ENCODE peak calls at places on chromosomes 12 and 14, in seven cellular contexts. F, C, K, Y, J, S and I are unnamed samples.

GRCh38 chr12:90099288-90099687 is 390.6 kb upstream of the ATP2B1 start:
- DNase-seq in F (no peak), C (no peak), K (no peak), Y (no peak), J (no peak), S (no peak), I (peak; percentile 22)

GRCh38 chr12:100668939-100669536 is 95.6 kb downstream of the GAS2L3 start:
- DNase-seq in F (peak; percentile 92), C (peak; percentile 57), K (peak; percentile 82), Y (peak; percentile 29), J (peak; percentile 77), S (peak; percentile 25), I (peak; percentile 66)

GRCh38 chr14:52025310-52025709 is 36.0 kb downstream of the RTRAF start:
- DNase-seq in F (no peak), C (no peak), K (no peak), Y (peak; percentile 81), J (no peak), S (no peak), I (peak; percentile 22)

GRCh38 chr14:72243894-72244293 is 311.7 kb downstream of the RGS6 start:
- DNase-seq in F (no peak), C (no peak), K (no peak), Y (no peak), J (no peak), S (no peak), I (no peak)

GRCh38 chr12:1758887-1759286 is 61.5 kb upstream of the LRTM2 start:
- DNase-seq in F (no peak), C (no peak), K (no peak), Y (no peak), J (no peak), S (no peak), I (no peak)

GRCh38 chr12:130014485-130014807 is 110.6 kb upstream of the TMEM132D start:
- DNase-seq in F (no peak), C (no peak), K (peak; percentile 57), Y (no peak), J (no peak), S (no peak), I (no peak)

GRCh38 chr14:91867316-91867988 is at the start of gene TC2N:
- DNase-seq in F (no peak), C (no peak), K (no peak), Y (no peak), J (peak; percentile 49), S (peak; percentile 38), I (no peak)

GRCh38 chr12:52226446-52226845 is 6.6 kb upstream of the KRT7 start:
- DNase-seq in F (no peak), C (no peak), K (no peak), Y (no peak), J (no peak), S (no peak), I (no peak)

GRCh38 chr14:68712703-68713370 is 80.0 kb downstream of the ZFP36L1 start:
- DNase-seq in F (no peak), C (no peak), K (no peak), Y (no peak), J (no peak), S (no peak), I (no peak)

GRCh38 chr12:70983692-70984091 is 63.2 kb upstream of the PTPRR start:
- DNase-seq in F (no peak), C (no peak), K (peak; percentile 69), Y (no peak), J (no peak), S (no peak), I (peak; percentile 10)

GRCh38 chr14:98510392-98510791 is 761.6 kb downstream of the BCL11B start:
- DNase-seq in F (no peak), C (no peak), K (no peak), Y (no peak), J (no peak), S (no peak), I (no peak)

GRCh38 chr12:48286665-48287064 is 64.1 kb downstream of the ZNF641 start:
- DNase-seq in F (no peak), C (no peak), K (peak; percentile 58), Y (no peak), J (no peak), S (no peak), I (no peak)

GRCh38 chr12:1530592-1531159 is 63.7 kb downstream of the FBXL14 start:
- DNase-seq in F (no peak), C (no peak), K (no peak), Y (no peak), J (no peak), S (no peak), I (no peak)

GRCh38 chr12:6963741-6964446 is 6.6 kb downstream of the PHB2 start:
- DNase-seq in F (peak; percentile 43), C (peak; percentile 64), K (no peak), Y (no peak), J (no peak), S (no peak), I (no peak)

GRCh38 chr12:32922546-32923297 is 26.1 kb upstream of the PKP2 start:
- DNase-seq in F (no peak), C (no peak), K (no peak), Y (no peak), J (no peak), S (no peak), I (peak; percentile 13)

GRCh38 chr14:72801381-72801812 is 92.5 kb downstream of the DPF3 start:
- DNase-seq in F (peak; percentile 37), C (no peak), K (no peak), Y (peak; percentile 91), J (no peak), S (no peak), I (peak; percentile 97)

GRCh38 chr12:127025545-127025944 is 1241.4 kb upstream of the TMEM132C start:
- DNase-seq in F (no peak), C (no peak), K (no peak), Y (no peak), J (no peak), S (no peak), I (no peak)

GRCh38 chr12:96710127-96710745 is 196.8 kb upstream of the NEDD1 start:
- DNase-seq in F (peak; percentile 18), C (peak; percentile 60), K (peak; percentile 44), Y (no peak), J (no peak), S (no peak), I (no peak)

GRCh38 chr14:52494444-52494843 is 57.9 kb downstream of the TXNDC16 start:
- DNase-seq in F (no peak), C (no peak), K (no peak), Y (no peak), J (no peak), S (no peak), I (no peak)

GRCh38 chr14:60537663-60538062 is 28.7 kb downstream of the SIX6 start:
- DNase-seq in F (no peak), C (no peak), K (no peak), Y (no peak), J (no peak), S (no peak), I (no peak)

GRCh38 chr12:132506730-132507538 is 17.0 kb downstream of the FBRSL1 start:
- DNase-seq in F (no peak), C (no peak), K (peak; percentile 31), Y (no peak), J (peak; percentile 94), S (peak; percentile 53), I (peak; percentile 19)